ENCODE peak calls at places on chromosomes 5 and 9, in six cellular contexts. One of them, this sample, is unnamed.

GRCh38 chr9:127974769-127975261 is 6.0 kb downstream of the EEIG1 start:
- DNase-seq in ovary: peak
- DNase-seq in PC-9: no peak
- DNase-seq in body of pancreas: peak
- DNase-seq in heart left ventricle: peak
- DNase-seq in GM23338: no peak
- DNase-seq in this sample: no peak

GRCh38 chr9:34087370-34087769 is 38.7 kb upstream of the UBAP2 start:
- DNase-seq in ovary: no peak
- DNase-seq in PC-9: no peak
- DNase-seq in body of pancreas: no peak
- DNase-seq in heart left ventricle: no peak
- DNase-seq in GM23338: peak
- DNase-seq in this sample: no peak

GRCh38 chr9:83133316-83133715 is 70.4 kb upstream of the RASEF start:
- DNase-seq in ovary: no peak
- DNase-seq in PC-9: no peak
- DNase-seq in body of pancreas: no peak
- DNase-seq in heart left ventricle: no peak
- DNase-seq in GM23338: no peak
- DNase-seq in this sample: no peak

GRCh38 chr9:114218264-114219120 is 63.2 kb downstream of the COL27A1 start:
- DNase-seq in ovary: no peak
- DNase-seq in PC-9: no peak
- DNase-seq in body of pancreas: no peak
- DNase-seq in heart left ventricle: no peak
- DNase-seq in GM23338: no peak
- DNase-seq in this sample: no peak

GRCh38 chr5:37272564-37272963 is 23.4 kb upstream of the CPLANE1 start:
- DNase-seq in ovary: no peak
- DNase-seq in PC-9: peak
- DNase-seq in body of pancreas: no peak
- DNase-seq in heart left ventricle: no peak
- DNase-seq in GM23338: peak
- DNase-seq in this sample: no peak

GRCh38 chr9:117153021-117153420 is 261.8 kb downstream of the ASTN2 start:
- DNase-seq in ovary: no peak
- DNase-seq in PC-9: no peak
- DNase-seq in body of pancreas: no peak
- DNase-seq in heart left ventricle: no peak
- DNase-seq in GM23338: no peak
- DNase-seq in this sample: no peak

GRCh38 chr9:108691614-108692013 is 164.2 kb downstream of the ACTL7B start:
- DNase-seq in ovary: no peak
- DNase-seq in PC-9: peak
- DNase-seq in body of pancreas: no peak
- DNase-seq in heart left ventricle: no peak
- DNase-seq in GM23338: no peak
- DNase-seq in this sample: no peak

GRCh38 chr5:94375801-94376200 is 242.6 kb downstream of the KIAA0825 start:
- DNase-seq in ovary: no peak
- DNase-seq in PC-9: no peak
- DNase-seq in body of pancreas: no peak
- DNase-seq in heart left ventricle: no peak
- DNase-seq in GM23338: no peak
- DNase-seq in this sample: no peak

GRCh38 chr9:128203842-128204551 is 818 bp downstream of the DNM1 start:
- DNase-seq in ovary: peak
- DNase-seq in PC-9: peak
- DNase-seq in body of pancreas: no peak
- DNase-seq in heart left ventricle: peak
- DNase-seq in GM23338: peak
- DNase-seq in this sample: no peak

GRCh38 chr9:99011161-99011709 is 67.5 kb downstream of the COL15A1 start:
- DNase-seq in ovary: no peak
- DNase-seq in PC-9: no peak
- DNase-seq in body of pancreas: no peak
- DNase-seq in heart left ventricle: no peak
- DNase-seq in GM23338: peak
- DNase-seq in this sample: no peak

GRCh38 chr5:50463726-50464125 is 22.6 kb upstream of the EMB start:
- DNase-seq in ovary: no peak
- DNase-seq in PC-9: no peak
- DNase-seq in body of pancreas: no peak
- DNase-seq in heart left ventricle: no peak
- DNase-seq in GM23338: no peak
- DNase-seq in this sample: no peak

GRCh38 chr9:75488082-75488713 is 399.9 kb downstream of the OSTF1 start:
- DNase-seq in ovary: no peak
- DNase-seq in PC-9: no peak
- DNase-seq in body of pancreas: no peak
- DNase-seq in heart left ventricle: peak
- DNase-seq in GM23338: no peak
- DNase-seq in this sample: no peak

GRCh38 chr9:89473762-89474469 is 24.0 kb downstream of the SEMA4D start:
- DNase-seq in ovary: no peak
- DNase-seq in PC-9: no peak
- DNase-seq in body of pancreas: no peak
- DNase-seq in heart left ventricle: no peak
- DNase-seq in GM23338: no peak
- DNase-seq in this sample: no peak

GRCh38 chr5:109852371-109853160 is 162.8 kb downstream of the MAN2A1 start:
- DNase-seq in ovary: no peak
- DNase-seq in PC-9: no peak
- DNase-seq in body of pancreas: no peak
- DNase-seq in heart left ventricle: no peak
- DNase-seq in GM23338: no peak
- DNase-seq in this sample: no peak

GRCh38 chr5:178416206-178416882 is 173.8 kb downstream of the COL23A1 start:
- DNase-seq in ovary: no peak
- DNase-seq in PC-9: no peak
- DNase-seq in body of pancreas: no peak
- DNase-seq in heart left ventricle: no peak
- DNase-seq in GM23338: no peak
- DNase-seq in this sample: no peak

GRCh38 chr9:114289571-114290481 is 33.1 kb upstream of the ORM1 start:
- DNase-seq in ovary: peak
- DNase-seq in PC-9: no peak
- DNase-seq in body of pancreas: peak
- DNase-seq in heart left ventricle: no peak
- DNase-seq in GM23338: no peak
- DNase-seq in this sample: peak

GRCh38 chr5:150057996-150058395 is 28.4 kb downstream of the CSF1R start:
- DNase-seq in ovary: no peak
- DNase-seq in PC-9: no peak
- DNase-seq in body of pancreas: no peak
- DNase-seq in heart left ventricle: no peak
- DNase-seq in GM23338: peak
- DNase-seq in this sample: peak

GRCh38 chr5:169116961-169117461 is 183.9 kb downstream of the SLIT3 start:
- DNase-seq in ovary: no peak
- DNase-seq in PC-9: no peak
- DNase-seq in body of pancreas: no peak
- DNase-seq in heart left ventricle: peak
- DNase-seq in GM23338: peak
- DNase-seq in this sample: no peak

DNA sequence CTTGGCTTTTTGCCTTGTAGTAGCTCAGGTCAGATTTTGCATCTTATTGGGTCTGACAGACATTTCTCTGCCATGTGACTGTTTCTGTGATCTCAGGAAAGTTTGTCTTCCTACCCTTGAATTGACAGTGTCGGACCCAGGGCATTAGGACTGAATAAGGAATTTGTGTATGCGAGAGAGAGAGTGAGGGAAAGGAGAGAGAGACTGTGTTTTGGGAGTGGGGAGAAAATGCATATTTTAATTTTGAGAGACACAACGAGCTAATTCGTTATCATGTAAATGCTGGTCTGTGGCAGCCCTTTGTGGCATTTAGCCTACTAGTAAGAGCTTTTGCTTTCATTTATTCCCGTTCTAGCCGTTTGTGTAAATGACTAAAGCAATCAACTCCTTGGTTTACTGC is 79.9 kb upstream of the MAMDC2 start:
- DNase-seq in ovary: no peak
- DNase-seq in PC-9: no peak
- DNase-seq in body of pancreas: no peak
- DNase-seq in heart left ventricle: no peak
- DNase-seq in GM23338: peak
- DNase-seq in this sample: no peak
- H3K4me3 ChIP-seq in ovary: no peak
- H3K4me3 ChIP-seq in PC-9: no peak
- H3K4me3 ChIP-seq in body of pancreas: no peak
- H3K4me3 ChIP-seq in heart left ventricle: no peak
- H3K4me3 ChIP-seq in GM23338: peak
- H3K4me3 ChIP-seq in this sample: no peak

GRCh38 chr5:5710471-5710870 is 288.0 kb downstream of the ICE1 start:
- DNase-seq in ovary: no peak
- DNase-seq in PC-9: no peak
- DNase-seq in body of pancreas: no peak
- DNase-seq in heart left ventricle: no peak
- DNase-seq in GM23338: no peak
- DNase-seq in this sample: no peak
- H3K4me3 ChIP-seq in ovary: no peak
- H3K4me3 ChIP-seq in PC-9: no peak
- H3K4me3 ChIP-seq in body of pancreas: no peak
- H3K4me3 ChIP-seq in heart left ventricle: no peak
- H3K4me3 ChIP-seq in GM23338: no peak
- H3K4me3 ChIP-seq in this sample: no peak

DNA sequence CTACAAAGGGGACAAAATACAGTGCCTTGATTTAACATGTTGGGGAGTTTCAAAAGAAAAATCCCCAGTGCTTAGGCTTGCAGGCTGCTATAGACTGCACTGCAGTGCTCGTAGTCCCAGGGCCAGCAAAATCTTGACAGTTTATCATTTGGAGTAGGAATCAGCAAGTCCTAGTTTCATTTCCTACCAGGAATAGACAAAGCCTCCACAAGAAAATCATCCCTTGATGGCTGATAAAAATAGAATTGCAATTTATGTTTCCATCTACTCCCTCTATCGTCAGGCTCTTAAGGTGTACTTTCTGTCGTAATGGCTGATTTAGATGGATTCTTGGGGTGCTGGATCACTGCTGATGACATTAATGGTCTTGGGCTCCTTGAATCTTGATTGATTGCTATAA is 171.6 kb downstream of the PIK3R1 start:
- DNase-seq in ovary: no peak
- DNase-seq in PC-9: no peak
- DNase-seq in body of pancreas: no peak
- DNase-seq in heart left ventricle: no peak
- DNase-seq in GM23338: no peak
- DNase-seq in this sample: no peak
- H3K4me3 ChIP-seq in ovary: no peak
- H3K4me3 ChIP-seq in PC-9: no peak
- H3K4me3 ChIP-seq in body of pancreas: no peak
- H3K4me3 ChIP-seq in heart left ventricle: no peak
- H3K4me3 ChIP-seq in GM23338: no peak
- H3K4me3 ChIP-seq in this sample: no peak

GRCh38 chr5:62828757-62829156 is 250.1 kb downstream of the LRRC70 start:
- DNase-seq in ovary: no peak
- DNase-seq in PC-9: no peak
- DNase-seq in body of pancreas: no peak
- DNase-seq in heart left ventricle: no peak
- DNase-seq in GM23338: peak
- DNase-seq in this sample: no peak

GRCh38 chr5:62824936-62825335 is 246.3 kb downstream of the LRRC70 start:
- DNase-seq in ovary: no peak
- DNase-seq in PC-9: no peak
- DNase-seq in body of pancreas: no peak
- DNase-seq in heart left ventricle: no peak
- DNase-seq in GM23338: no peak
- DNase-seq in this sample: no peak

GRCh38 chr5:62825623-62826220 is 247.1 kb downstream of the LRRC70 start:
- DNase-seq in ovary: no peak
- DNase-seq in PC-9: no peak
- DNase-seq in body of pancreas: no peak
- DNase-seq in heart left ventricle: no peak
- DNase-seq in GM23338: no peak
- DNase-seq in this sample: no peak

GRCh38 chr5:62829241-62829986 is 250.8 kb downstream of the LRRC70 start:
- DNase-seq in ovary: peak
- DNase-seq in PC-9: no peak
- DNase-seq in body of pancreas: no peak
- DNase-seq in heart left ventricle: no peak
- DNase-seq in GM23338: no peak
- DNase-seq in this sample: no peak
- H3K4me3 ChIP-seq in ovary: no peak
- H3K4me3 ChIP-seq in PC-9: no peak
- H3K4me3 ChIP-seq in body of pancreas: no peak
- H3K4me3 ChIP-seq in heart left ventricle: no peak
- H3K4me3 ChIP-seq in GM23338: no peak
- H3K4me3 ChIP-seq in this sample: no peak

This sample was measured in suprapubic skin.